ENCODE peak calls at places on chromosomes 5 and 9, in eight cellular contexts. F is K562, T is stomach, D is right lobe of liver, Y is HepG2, I is suprapubic skin, X is spleen, S is esophagus squamous epithelium. L is an unnamed sample.

GRCh38 chr9:115127191-115127817 is 9.3 kb upstream of the TNC start:
- DNase-seq in F (no peak), T (no peak), D (no peak), Y (no peak), I (no peak), X (no peak), S (no peak), L (no peak)

GRCh38 chr5:54841481-54841880 is 143.9 kb downstream of the ESM1 start:
- DNase-seq in F (no peak), T (no peak), D (no peak), Y (no peak), I (no peak), X (no peak), S (no peak), L (no peak)

GRCh38 chr5:75463726-75464125 is 47.7 kb downstream of the CERT1 start:
- DNase-seq in F (no peak), T (no peak), D (no peak), Y (no peak), I (no peak), X (no peak), S (no peak), L (no peak)

GRCh38 chr5:85681871-85682270 is 935.9 kb upstream of the COX7C start:
- DNase-seq in F (peak; percentile 5), T (no peak), D (no peak), Y (no peak), I (no peak), X (no peak), S (no peak), L (no peak)

GRCh38 chr5:53243403-53243802 is 133.8 kb upstream of the MOCS2 start:
- DNase-seq in F (no peak), T (no peak), D (no peak), Y (no peak), I (no peak), X (no peak), S (no peak), L (no peak)

GRCh38 chr5:7856855-7857254 is 5.9 kb upstream of the CFAP90 start:
- DNase-seq in F (peak; percentile 60), T (no peak), D (no peak), Y (peak; percentile 38), I (no peak), X (no peak), S (no peak), L (no peak)

GRCh38 chr9:137435980-137436760 is 5.0 kb downstream of the ENTPD8 start:
- DNase-seq in F (peak; percentile 94), T (peak; percentile 96), D (no peak), Y (peak; percentile 62), I (peak; percentile 83), X (peak; percentile 75), S (no peak), L (no peak)

GRCh38 chr5:149580808-149581191 is 498 bp upstream of the ARHGEF37 start:
- DNase-seq in F (no peak), T (no peak), D (no peak), Y (no peak), I (no peak), X (no peak), S (no peak), L (no peak)

GRCh38 chr9:76018244-76018643 is 127.8 kb downstream of the PCSK5 start:
- DNase-seq in F (no peak), T (peak; percentile 26), D (no peak), Y (no peak), I (no peak), X (no peak), S (no peak), L (peak; percentile 47)

GRCh38 chr9:130443456-130443801 is 1.3 kb upstream of the ASS1 start:
- DNase-seq in F (no peak), T (no peak), D (no peak), Y (no peak), I (no peak), X (no peak), S (no peak), L (no peak)

GRCh38 chr5:110106750-110107149 is 417.0 kb downstream of the MAN2A1 start:
- DNase-seq in F (no peak), T (no peak), D (no peak), Y (peak; percentile 82), I (no peak), X (no peak), S (no peak), L (no peak)

DNA sequence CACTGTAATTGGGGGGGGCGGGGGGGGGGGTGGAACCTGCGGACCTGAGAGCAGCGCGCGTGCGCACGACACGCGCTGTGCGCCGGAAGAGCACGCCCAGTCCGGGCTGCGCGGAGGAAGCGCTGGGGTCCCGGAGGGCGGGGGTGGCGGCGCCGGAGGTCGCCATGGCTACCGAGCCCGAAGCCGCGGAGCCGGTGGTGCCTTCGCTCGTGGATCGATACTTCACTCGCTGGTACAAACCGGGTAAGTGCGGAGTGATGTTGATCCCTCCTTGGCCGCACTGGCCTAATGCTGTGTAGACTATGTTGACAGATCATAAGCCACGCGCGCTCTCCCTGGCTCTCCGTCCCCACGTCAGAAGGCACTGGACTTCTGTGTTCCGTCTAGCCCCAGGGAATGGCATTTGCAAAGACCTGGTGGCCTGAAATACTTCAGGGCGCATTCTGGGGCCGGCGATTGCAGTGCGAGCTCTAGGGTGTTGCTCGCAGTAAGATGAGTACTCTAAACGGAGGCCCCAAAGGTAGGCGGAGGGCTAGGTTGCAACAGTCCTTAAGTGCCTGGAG is at the start of gene ABITRAM:
- DNase-seq in F (peak; percentile 96), T (peak; percentile 75), D (peak; percentile 87), Y (peak; percentile 72), I (peak; percentile 72), X (peak; percentile 96), S (peak; percentile 15), L (peak; percentile 68)
- TF ChIP-seq POLR2A in F (no peak), T (no peak), D (no peak), Y (no peak), I (no peak), X (no peak), S (no peak), L (peak; percentile 11)

GRCh38 chr9:117709936-117710335 is 5.7 kb downstream of the TLR4 start:
- DNase-seq in F (no peak), T (no peak), D (no peak), Y (no peak), I (no peak), X (no peak), S (no peak), L (no peak)

GRCh38 chr9:117706421-117707150 is 2.4 kb downstream of the TLR4 start:
- DNase-seq in F (no peak), T (no peak), D (no peak), Y (no peak), I (no peak), X (no peak), S (no peak), L (no peak)

GRCh38 chr9:117704597-117704996 is 394 bp downstream of the TLR4 start:
- DNase-seq in F (no peak), T (no peak), D (no peak), Y (no peak), I (no peak), X (no peak), S (no peak), L (no peak)

GRCh38 chr9:117705386-117705785 is 1.2 kb downstream of the TLR4 start:
- DNase-seq in F (no peak), T (no peak), D (no peak), Y (no peak), I (no peak), X (no peak), S (no peak), L (no peak)

DNA sequence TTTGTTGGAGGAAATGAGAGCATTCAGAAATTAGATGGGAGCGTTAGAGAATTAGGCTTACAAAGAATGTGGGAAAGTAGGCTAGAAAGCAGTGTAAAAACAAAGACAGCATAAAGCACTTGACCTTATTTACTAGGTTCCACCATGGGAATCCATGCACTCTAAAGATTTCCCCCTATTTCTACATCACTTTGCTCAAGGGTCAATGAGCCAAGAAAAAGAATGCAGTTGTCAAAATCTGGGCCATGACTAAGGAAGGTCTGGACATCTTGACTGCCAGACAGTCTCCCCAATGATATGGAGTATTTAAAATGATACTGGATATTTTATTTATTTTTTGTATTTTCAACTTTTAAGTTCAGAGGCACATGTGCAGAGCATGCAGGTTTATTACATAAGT is 3.4 kb downstream of the TLR4 start:
- DNase-seq in F (no peak), T (no peak), D (no peak), Y (no peak), I (no peak), X (no peak), S (no peak), L (no peak)
- H3K36me3 ChIP-seq in F (no peaks in the 10 kb centered on the region), T (peaks cover 12% of the 10 kb centered on the region), D (no peaks in the 10 kb centered on the region), Y (no peaks in the 10 kb centered on the region), I (peaks cover 3% of the 10 kb centered on the region), X (peaks cover 27% of the 10 kb centered on the region), S (peaks cover 5% of the 10 kb centered on the region), L (no peaks in the 10 kb centered on the region)

DNA sequence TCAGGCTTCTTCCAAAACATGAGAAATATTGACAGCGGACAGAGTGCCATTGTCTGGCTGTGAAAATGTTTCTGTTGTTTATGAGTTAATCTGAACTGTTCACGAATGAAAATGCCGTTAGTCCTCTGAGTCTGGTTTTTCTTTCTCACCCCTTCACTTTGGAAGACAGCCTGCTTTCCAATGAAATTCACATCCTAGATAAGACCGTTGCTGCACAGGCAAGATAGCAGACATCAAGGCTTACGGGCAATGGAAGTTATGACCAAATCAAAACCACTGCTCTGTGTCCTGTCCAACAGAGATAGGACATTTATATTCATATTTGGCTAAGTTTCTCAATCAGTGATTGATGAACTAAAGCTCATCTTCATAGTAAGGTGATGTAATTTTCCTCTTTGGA is 180.0 kb upstream of the DMAC1 start:
- DNase-seq in F (no peak), T (no peak), D (no peak), Y (no peak), I (no peak), X (no peak), S (no peak), L (no peak)
- H3K4me1 ChIP-seq in F (no peaks in the 10 kb centered on the region), T (peaks cover 3% of the 10 kb centered on the region), D (no peaks in the 10 kb centered on the region), Y (no peaks in the 10 kb centered on the region), I (no peaks in the 10 kb centered on the region), X (peaks cover 30% of the 10 kb centered on the region), S (no peaks in the 10 kb centered on the region), L (peaks cover 4% of the 10 kb centered on the region)

GRCh38 chr9:112028242-112029221 is 131.9 kb downstream of the UGCG start:
- DNase-seq in F (no peak), T (no peak), D (no peak), Y (no peak), I (no peak), X (no peak), S (no peak), L (no peak)
- TF ChIP-seq POLR2A in F (peak; percentile 57), T (no peak), D (no peak), Y (no peak), I (no peak), X (no peak), S (no peak), L (no peak)

DNA sequence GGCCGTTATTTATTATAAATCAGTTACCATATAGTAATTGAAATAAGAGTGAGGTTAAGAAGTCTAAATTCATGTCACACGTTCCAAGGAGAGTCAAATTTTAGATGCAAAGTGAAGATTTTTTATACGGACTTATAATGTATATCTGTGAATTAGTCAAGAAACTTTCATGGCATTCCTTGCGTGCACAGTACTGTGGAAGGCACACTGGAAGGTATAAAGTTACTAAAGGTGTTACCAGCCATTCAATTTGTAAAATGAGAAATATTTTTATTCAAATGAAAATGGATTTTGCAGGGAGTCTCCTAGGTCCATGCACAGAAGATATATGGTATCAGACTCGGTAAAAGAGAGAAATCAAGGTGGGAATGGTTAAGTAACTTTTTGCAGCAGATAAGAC is 408.1 kb upstream of the CTNND2 start:
- DNase-seq in F (no peak), T (no peak), D (no peak), Y (no peak), I (no peak), X (no peak), S (no peak), L (no peak)
- H3K36me3 ChIP-seq in F (no peaks in the 10 kb centered on the region), T (no peaks in the 10 kb centered on the region), D (no peaks in the 10 kb centered on the region), Y (no peaks in the 10 kb centered on the region), I (no peaks in the 10 kb centered on the region), X (no peaks in the 10 kb centered on the region), S (no peaks in the 10 kb centered on the region), L (no peaks in the 10 kb centered on the region)

L was measured in Peyer's patch.